ENCODE peak calls at places on chromosomes 13 and 19, in six cellular contexts. One of them, this sample, is unnamed. For H3K36me3, the result is how much of the 10 kb centered on the place peaks cover.

GRCh38 chr19:37855098-37855497 is 51.3 kb downstream of the WDR87 start:
- DNase-seq in colonic mucosa: peak
- DNase-seq in spleen: no peak
- DNase-seq in lung: no peak
- DNase-seq in Peyer's patch: peak
- DNase-seq in CD8-positive, alpha-beta T cell: no peak
- DNase-seq in this sample: no peak

GRCh38 chr19:51887522-51888498 is at the start of gene ZNF577:
- DNase-seq in colonic mucosa: peak
- DNase-seq in spleen: peak
- DNase-seq in lung: peak
- DNase-seq in Peyer's patch: peak
- DNase-seq in CD8-positive, alpha-beta T cell: peak
- DNase-seq in this sample: peak

GRCh38 chr19:55640043-55640576 is 692 bp upstream of the ZNF580 start:
- DNase-seq in colonic mucosa: peak
- DNase-seq in spleen: peak
- DNase-seq in lung: peak
- DNase-seq in Peyer's patch: peak
- DNase-seq in CD8-positive, alpha-beta T cell: peak
- DNase-seq in this sample: no peak

GRCh38 chr19:4493104-4493928 is 21.2 kb downstream of the HDGFL2 start:
- DNase-seq in colonic mucosa: no peak
- DNase-seq in spleen: no peak
- DNase-seq in lung: no peak
- DNase-seq in Peyer's patch: no peak
- DNase-seq in CD8-positive, alpha-beta T cell: no peak
- DNase-seq in this sample: no peak

GRCh38 chr19:51980116-51980736 is 6.4 kb downstream of the ZNF350 start:
- DNase-seq in colonic mucosa: no peak
- DNase-seq in spleen: no peak
- DNase-seq in lung: no peak
- DNase-seq in Peyer's patch: no peak
- DNase-seq in CD8-positive, alpha-beta T cell: no peak
- DNase-seq in this sample: no peak

GRCh38 chr19:54506079-54506478 is 3.4 kb downstream of the LAIR2 start:
- DNase-seq in colonic mucosa: no peak
- DNase-seq in spleen: no peak
- DNase-seq in lung: no peak
- DNase-seq in Peyer's patch: no peak
- DNase-seq in CD8-positive, alpha-beta T cell: no peak
- DNase-seq in this sample: no peak

GRCh38 chr13:101520672-101521071 is 68.2 kb downstream of the ITGBL1 start:
- DNase-seq in colonic mucosa: no peak
- DNase-seq in spleen: no peak
- DNase-seq in lung: no peak
- DNase-seq in Peyer's patch: no peak
- DNase-seq in CD8-positive, alpha-beta T cell: no peak
- DNase-seq in this sample: no peak

GRCh38 chr13:112129557-112129956 is 62.6 kb downstream of the SOX1 start:
- DNase-seq in colonic mucosa: no peak
- DNase-seq in spleen: peak
- DNase-seq in lung: no peak
- DNase-seq in Peyer's patch: no peak
- DNase-seq in CD8-positive, alpha-beta T cell: no peak
- DNase-seq in this sample: no peak

GRCh38 chr19:16232568-16232967 is 34.9 kb downstream of the AP1M1 start:
- DNase-seq in colonic mucosa: no peak
- DNase-seq in spleen: no peak
- DNase-seq in lung: no peak
- DNase-seq in Peyer's patch: no peak
- DNase-seq in CD8-positive, alpha-beta T cell: no peak
- DNase-seq in this sample: no peak

DNA sequence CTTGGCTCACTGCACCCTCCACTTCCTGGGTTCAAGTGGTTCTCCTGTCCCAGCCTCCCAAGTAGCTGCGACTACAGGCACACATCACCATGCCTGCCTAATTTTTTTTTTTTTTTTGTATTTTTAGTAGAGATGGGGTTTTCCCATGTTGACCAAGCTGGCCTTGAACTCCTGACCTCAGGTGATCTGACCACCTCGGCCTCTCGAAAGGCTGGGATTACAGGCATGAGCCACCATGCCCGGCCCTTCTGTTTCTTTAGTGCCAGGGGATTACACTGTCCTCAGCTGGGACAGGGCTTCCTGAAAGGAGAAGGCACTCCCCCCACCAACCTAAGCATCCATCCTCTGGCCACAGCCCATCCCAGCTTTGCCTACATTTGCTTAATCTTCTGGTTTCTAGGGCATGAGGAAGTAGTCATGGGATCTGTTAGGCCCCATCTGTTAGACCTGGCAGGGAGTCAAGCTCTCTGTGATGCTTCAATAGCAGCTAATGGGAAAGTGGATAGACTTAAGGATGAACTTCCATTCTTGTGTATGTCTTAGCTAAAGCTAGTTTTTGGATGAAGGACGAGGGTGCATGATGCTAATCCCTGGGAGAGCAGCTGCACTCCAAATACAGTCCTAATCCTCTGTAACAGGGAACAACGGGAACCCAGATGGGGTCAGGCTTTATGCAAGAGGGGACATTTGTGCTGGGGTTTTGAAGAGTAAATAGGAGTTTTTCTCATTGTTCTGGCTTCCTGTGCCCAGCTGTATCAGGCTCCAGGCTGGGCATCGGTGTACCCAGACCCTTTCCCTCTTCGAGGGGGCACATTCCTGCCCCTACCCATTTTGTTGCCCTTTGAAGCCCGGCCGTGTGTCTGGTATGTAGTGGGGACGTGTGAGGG is 2.6 kb downstream of the VAV1 start:
- DNase-seq in colonic mucosa: peak
- DNase-seq in spleen: no peak
- DNase-seq in lung: no peak
- DNase-seq in Peyer's patch: no peak
- DNase-seq in CD8-positive, alpha-beta T cell: no peak
- DNase-seq in this sample: peak
- H3K4me3 ChIP-seq in colonic mucosa: no peak
- H3K4me3 ChIP-seq in spleen: peak
- H3K4me3 ChIP-seq in lung: no peak
- H3K4me3 ChIP-seq in Peyer's patch: no peak
- H3K4me3 ChIP-seq in CD8-positive, alpha-beta T cell: peak
- H3K4me3 ChIP-seq in this sample: no peak

GRCh38 chr19:1979017-1979416 is 36.5 kb downstream of the BTBD2 start:
- DNase-seq in colonic mucosa: no peak
- DNase-seq in spleen: no peak
- DNase-seq in lung: no peak
- DNase-seq in Peyer's patch: no peak
- DNase-seq in CD8-positive, alpha-beta T cell: no peak
- DNase-seq in this sample: no peak
- H3K36me3 ChIP-seq in colonic mucosa: under half
- H3K36me3 ChIP-seq in spleen: half or more
- H3K36me3 ChIP-seq in lung: half or more
- H3K36me3 ChIP-seq in Peyer's patch: half or more
- H3K36me3 ChIP-seq in CD8-positive, alpha-beta T cell: under half
- H3K36me3 ChIP-seq in this sample: half or more

DNA sequence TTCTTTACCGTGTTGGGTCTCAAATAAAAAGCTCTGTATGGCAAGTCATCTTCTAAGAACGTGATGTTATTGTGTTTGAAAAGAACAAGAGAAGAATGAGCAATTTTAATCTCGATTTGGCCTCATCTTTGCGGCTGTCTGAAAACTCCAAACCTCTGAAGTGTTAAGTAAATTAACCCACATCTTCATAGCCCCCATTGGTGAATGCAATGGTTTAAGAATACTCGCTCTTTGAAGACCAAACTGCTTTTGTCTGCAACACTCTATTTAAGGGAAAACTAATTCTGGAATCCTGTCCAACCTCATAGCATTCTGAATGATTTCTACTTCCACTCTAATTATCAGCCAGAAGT is 56.9 kb upstream of the SCEL start:
- DNase-seq in colonic mucosa: no peak
- DNase-seq in spleen: no peak
- DNase-seq in lung: no peak
- DNase-seq in Peyer's patch: no peak
- DNase-seq in CD8-positive, alpha-beta T cell: no peak
- DNase-seq in this sample: no peak
- TF ChIP-seq CTCF in colonic mucosa: no peak
- TF ChIP-seq CTCF in spleen: no peak
- TF ChIP-seq CTCF in lung: no peak
- TF ChIP-seq CTCF in Peyer's patch: no peak
- TF ChIP-seq CTCF in CD8-positive, alpha-beta T cell: peak
- TF ChIP-seq CTCF in this sample: no peak

GRCh38 chr19:866769-867300 is 7.4 kb downstream of the CFD start:
- DNase-seq in colonic mucosa: no peak
- DNase-seq in spleen: no peak
- DNase-seq in lung: no peak
- DNase-seq in Peyer's patch: no peak
- DNase-seq in CD8-positive, alpha-beta T cell: no peak
- DNase-seq in this sample: no peak
- H3K4me3 ChIP-seq in colonic mucosa: no peak
- H3K4me3 ChIP-seq in spleen: no peak
- H3K4me3 ChIP-seq in lung: no peak
- H3K4me3 ChIP-seq in Peyer's patch: no peak
- H3K4me3 ChIP-seq in CD8-positive, alpha-beta T cell: no peak
- H3K4me3 ChIP-seq in this sample: no peak

DNA sequence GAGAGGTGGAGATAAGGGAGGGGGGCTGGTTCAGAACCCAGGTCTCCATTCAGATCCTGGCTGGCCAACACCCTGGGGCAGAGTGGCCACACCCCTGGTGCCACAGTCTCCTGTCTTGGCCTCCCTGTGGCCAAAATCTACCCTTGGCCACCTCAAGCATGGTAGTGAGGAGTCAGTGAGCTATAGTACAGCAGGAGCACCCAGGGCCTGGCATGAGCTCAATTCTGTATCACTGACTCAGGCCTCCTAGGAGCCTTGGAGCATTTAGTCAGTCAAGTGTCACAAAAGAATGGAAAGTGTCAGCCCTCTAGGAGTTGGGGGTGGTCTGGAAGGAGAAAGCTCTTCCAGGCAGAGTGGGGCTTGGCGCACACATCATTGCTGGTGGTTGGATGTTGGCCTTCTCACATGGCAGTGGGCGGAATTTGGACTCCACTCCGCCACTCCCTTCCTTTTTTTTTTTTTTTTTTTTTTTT is 6.6 kb upstream of the CD79A start:
- DNase-seq in colonic mucosa: no peak
- DNase-seq in spleen: no peak
- DNase-seq in lung: peak
- DNase-seq in Peyer's patch: no peak
- DNase-seq in CD8-positive, alpha-beta T cell: no peak
- DNase-seq in this sample: no peak
- H3K36me3 ChIP-seq in colonic mucosa: under half
- H3K36me3 ChIP-seq in spleen: half or more
- H3K36me3 ChIP-seq in lung: under half
- H3K36me3 ChIP-seq in Peyer's patch: under half
- H3K36me3 ChIP-seq in CD8-positive, alpha-beta T cell: under half
- H3K36me3 ChIP-seq in this sample: half or more

GRCh38 chr13:21037656-21038055 is 23.7 kb downstream of the LATS2 start:
- DNase-seq in colonic mucosa: no peak
- DNase-seq in spleen: no peak
- DNase-seq in lung: no peak
- DNase-seq in Peyer's patch: peak
- DNase-seq in CD8-positive, alpha-beta T cell: no peak
- DNase-seq in this sample: no peak

GRCh38 chr13:21033224-21033855 is 28.0 kb downstream of the LATS2 start:
- DNase-seq in colonic mucosa: no peak
- DNase-seq in spleen: no peak
- DNase-seq in lung: peak
- DNase-seq in Peyer's patch: peak
- DNase-seq in CD8-positive, alpha-beta T cell: no peak
- DNase-seq in this sample: no peak

GRCh38 chr13:21032656-21033055 is 28.7 kb downstream of the LATS2 start:
- DNase-seq in colonic mucosa: no peak
- DNase-seq in spleen: no peak
- DNase-seq in lung: no peak
- DNase-seq in Peyer's patch: no peak
- DNase-seq in CD8-positive, alpha-beta T cell: no peak
- DNase-seq in this sample: no peak

GRCh38 chr13:21033866-21034601 is 27.4 kb downstream of the LATS2 start:
- DNase-seq in colonic mucosa: no peak
- DNase-seq in spleen: no peak
- DNase-seq in lung: peak
- DNase-seq in Peyer's patch: peak
- DNase-seq in CD8-positive, alpha-beta T cell: no peak
- DNase-seq in this sample: no peak

GRCh38 chr13:21034602-21035190 is 26.7 kb downstream of the LATS2 start:
- DNase-seq in colonic mucosa: no peak
- DNase-seq in spleen: no peak
- DNase-seq in lung: no peak
- DNase-seq in Peyer's patch: no peak
- DNase-seq in CD8-positive, alpha-beta T cell: no peak
- DNase-seq in this sample: no peak
- TF ChIP-seq CTCF in colonic mucosa: no peak
- TF ChIP-seq CTCF in spleen: peak
- TF ChIP-seq CTCF in lung: no peak
- TF ChIP-seq CTCF in Peyer's patch: no peak
- TF ChIP-seq CTCF in CD8-positive, alpha-beta T cell: no peak
- TF ChIP-seq CTCF in this sample: peak

DNA sequence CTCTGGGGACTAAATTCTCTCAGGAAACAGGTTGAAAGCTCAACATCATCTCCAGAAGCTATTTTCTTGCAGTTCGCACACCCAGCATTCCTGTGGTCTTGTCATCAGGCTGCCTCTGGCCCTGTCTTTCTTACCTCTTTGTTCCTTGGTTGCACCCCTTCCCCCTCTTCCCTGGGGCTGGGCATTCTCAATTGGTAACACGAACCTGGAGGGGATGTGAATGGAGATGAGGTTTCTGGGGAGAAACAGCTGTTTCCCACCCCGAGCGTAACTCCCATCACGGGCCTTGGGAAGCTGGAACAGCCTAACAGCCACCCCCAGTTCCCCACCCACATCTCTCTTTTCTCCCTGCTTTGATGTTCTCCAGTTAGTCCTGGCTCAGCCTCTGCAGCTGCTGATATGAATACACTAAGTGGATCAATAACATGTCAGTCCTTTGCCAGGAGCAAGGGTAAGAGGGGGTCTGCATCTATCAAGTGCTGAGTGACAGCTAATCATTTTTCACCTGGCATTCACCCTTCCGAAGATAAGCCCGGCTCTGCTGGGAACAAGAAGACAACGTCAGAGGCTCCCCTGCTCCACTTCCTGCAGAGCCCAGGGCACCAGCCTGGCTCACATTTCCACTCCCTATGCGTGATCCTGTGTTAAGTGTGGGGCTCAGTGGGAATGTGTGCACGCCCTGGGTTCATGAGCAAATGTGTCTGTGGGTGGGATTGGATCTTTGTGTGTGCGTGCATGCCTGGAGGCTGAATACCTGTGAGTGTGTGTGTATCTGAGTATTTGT is 74.0 kb upstream of the KCTD15 start:
- DNase-seq in colonic mucosa: no peak
- DNase-seq in spleen: peak
- DNase-seq in lung: no peak
- DNase-seq in Peyer's patch: no peak
- DNase-seq in CD8-positive, alpha-beta T cell: no peak
- DNase-seq in this sample: no peak
- H3K4me3 ChIP-seq in colonic mucosa: no peak
- H3K4me3 ChIP-seq in spleen: no peak
- H3K4me3 ChIP-seq in lung: no peak
- H3K4me3 ChIP-seq in Peyer's patch: no peak
- H3K4me3 ChIP-seq in CD8-positive, alpha-beta T cell: no peak
- H3K4me3 ChIP-seq in this sample: no peak

This sample was measured in WERI-Rb-1.